ENCODE peak calls at places on chromosomes 1 and 21, in five cellular contexts. B, S, Z, A and O are unnamed samples.

GRCh38 chr1:58802640-58803476 is 19.0 kb upstream of the JUN start:
- DNase-seq in B (no peak), S (no peak), Z (no peak), A (no peak), O (no peak)

GRCh38 chr21:36203603-36203889 is 46.9 kb downstream of the DOP1B start:
- DNase-seq in B (no peak), S (no peak), Z (peak), A (no peak), O (no peak)

GRCh38 chr1:79376106-79376505 is 369.6 kb upstream of the ADGRL4 start:
- DNase-seq in B (no peak), S (no peak), Z (no peak), A (no peak), O (no peak)

GRCh38 chr1:38746966-38747600 is 112.5 kb downstream of the RRAGC start:
- DNase-seq in B (no peak), S (no peak), Z (no peak), A (no peak), O (no peak)

GRCh38 chr1:50348449-50349241 is 74.6 kb downstream of the DMRTA2 start:
- DNase-seq in B (peak), S (peak), Z (peak), A (peak), O (peak)

GRCh38 chr1:211515090-211516023 is 23.4 kb upstream of the RD3 start:
- DNase-seq in B (peak), S (peak), Z (peak), A (no peak), O (peak)

GRCh38 chr1:165650981-165651625 is 20.1 kb downstream of the MGST3 start:
- DNase-seq in B (no peak), S (no peak), Z (no peak), A (no peak), O (no peak)

GRCh38 chr1:68959631-68960030 is 462.7 kb upstream of the DEPDC1 start:
- DNase-seq in B (no peak), S (no peak), Z (no peak), A (no peak), O (no peak)

GRCh38 chr1:227356582-227357228 is 38.4 kb upstream of the CDC42BPA start:
- DNase-seq in B (no peak), S (no peak), Z (peak), A (no peak), O (no peak)